ENCODE peak calls at places on chromosomes 6 and 20, in seven cellular contexts. One of them, this sample, is unnamed.

GRCh38 chr20:57596358-57596757 is 23.9 kb downstream of the ZBP1 start:
- DNase-seq in mammary epithelial cell: no peak
- DNase-seq in keratinocyte: no peak
- DNase-seq in pancreas: no peak
- DNase-seq in upper lobe of right lung: no peak
- DNase-seq in upper lobe of left lung: no peak
- DNase-seq in A549: no peak
- DNase-seq in this sample: no peak

GRCh38 chr20:49636447-49636846 is 68.5 kb upstream of the PTGIS start:
- DNase-seq in mammary epithelial cell: no peak
- DNase-seq in A549: no peak
- DNase-seq in keratinocyte: no peak
- DNase-seq in upper lobe of right lung: peak; percentile 87
- DNase-seq in pancreas: peak; percentile 33
- DNase-seq in upper lobe of left lung: peak; percentile 87
- DNase-seq in this sample: no peak

GRCh38 chr6:138468320-138469015 is 30.8 kb downstream of the NHSL1 start:
- DNase-seq in mammary epithelial cell: peak; percentile 79
- DNase-seq in upper lobe of right lung: no peak
- DNase-seq in A549: peak; percentile 21
- DNase-seq in keratinocyte: peak; percentile 56
- DNase-seq in pancreas: no peak
- DNase-seq in upper lobe of left lung: no peak
- DNase-seq in this sample: no peak

GRCh38 chr6:170434114-170434820 is 118.8 kb downstream of the PSMB1 start:
- DNase-seq in upper lobe of left lung: no peak
- DNase-seq in pancreas: no peak
- DNase-seq in keratinocyte: no peak
- DNase-seq in mammary epithelial cell: no peak
- DNase-seq in upper lobe of right lung: no peak
- DNase-seq in A549: no peak
- DNase-seq in this sample: no peak

GRCh38 chr6:104118274-104118673 is 741.4 kb downstream of the HACE1 start:
- DNase-seq in upper lobe of right lung: no peak
- DNase-seq in pancreas: no peak
- DNase-seq in keratinocyte: peak; percentile 1
- DNase-seq in A549: no peak
- DNase-seq in upper lobe of left lung: no peak
- DNase-seq in mammary epithelial cell: peak; percentile 11
- DNase-seq in this sample: no peak

GRCh38 chr20:4104045-4104444 is 88.7 kb upstream of the RNF24 start:
- DNase-seq in keratinocyte: no peak
- DNase-seq in upper lobe of right lung: no peak
- DNase-seq in pancreas: no peak
- DNase-seq in A549: no peak
- DNase-seq in upper lobe of left lung: no peak
- DNase-seq in mammary epithelial cell: peak; percentile 57
- DNase-seq in this sample: no peak

GRCh38 chr6:9540534-9541126 is 874.2 kb downstream of the TFAP2A start:
- DNase-seq in A549: peak; percentile 11
- DNase-seq in upper lobe of right lung: no peak
- DNase-seq in mammary epithelial cell: peak; percentile 72
- DNase-seq in upper lobe of left lung: no peak
- DNase-seq in keratinocyte: no peak
- DNase-seq in pancreas: no peak
- DNase-seq in this sample: no peak

GRCh38 chr6:34476462-34476861 is 10.6 kb downstream of the PACSIN1 start:
- DNase-seq in upper lobe of left lung: no peak
- DNase-seq in mammary epithelial cell: no peak
- DNase-seq in keratinocyte: no peak
- DNase-seq in upper lobe of right lung: no peak
- DNase-seq in pancreas: no peak
- DNase-seq in A549: no peak
- DNase-seq in this sample: no peak

GRCh38 chr6:102022803-102023202 is 629.3 kb downstream of the GRIK2 start:
- DNase-seq in upper lobe of left lung: no peak
- DNase-seq in A549: no peak
- DNase-seq in pancreas: no peak
- DNase-seq in keratinocyte: no peak
- DNase-seq in upper lobe of right lung: no peak
- DNase-seq in mammary epithelial cell: no peak
- DNase-seq in this sample: no peak

GRCh38 chr20:53949319-53949839 is 121.0 kb downstream of the BCAS1 start:
- DNase-seq in mammary epithelial cell: peak; percentile 92
- DNase-seq in upper lobe of right lung: peak; percentile 69
- DNase-seq in A549: no peak
- DNase-seq in pancreas: no peak
- DNase-seq in keratinocyte: peak; percentile 54
- DNase-seq in upper lobe of left lung: peak; percentile 70
- DNase-seq in this sample: no peak

GRCh38 chr6:122845916-122846632 is 57.0 kb downstream of the SMPDL3A start:
- DNase-seq in A549: no peak
- DNase-seq in pancreas: no peak
- DNase-seq in mammary epithelial cell: no peak
- DNase-seq in keratinocyte: no peak
- DNase-seq in upper lobe of left lung: no peak
- DNase-seq in upper lobe of right lung: no peak
- DNase-seq in this sample: no peak

GRCh38 chr6:149166747-149167146 is 150.8 kb upstream of the TAB2 start:
- DNase-seq in mammary epithelial cell: no peak
- DNase-seq in A549: no peak
- DNase-seq in upper lobe of left lung: no peak
- DNase-seq in keratinocyte: no peak
- DNase-seq in upper lobe of right lung: no peak
- DNase-seq in pancreas: no peak
- DNase-seq in this sample: no peak

GRCh38 chr6:129448965-129449364 is 261.0 kb downstream of the ARHGAP18 start:
- DNase-seq in A549: no peak
- DNase-seq in upper lobe of left lung: no peak
- DNase-seq in mammary epithelial cell: no peak
- DNase-seq in pancreas: no peak
- DNase-seq in keratinocyte: no peak
- DNase-seq in upper lobe of right lung: no peak
- DNase-seq in this sample: no peak

GRCh38 chr6:61909541-61909940 is 376.5 kb downstream of the KHDRBS2 start:
- DNase-seq in upper lobe of right lung: no peak
- DNase-seq in pancreas: no peak
- DNase-seq in upper lobe of left lung: no peak
- DNase-seq in A549: no peak
- DNase-seq in keratinocyte: no peak
- DNase-seq in mammary epithelial cell: no peak
- DNase-seq in this sample: no peak

GRCh38 chr6:1552296-1552761 is 57.4 kb upstream of the FOXC1 start:
- DNase-seq in keratinocyte: no peak
- DNase-seq in upper lobe of right lung: no peak
- DNase-seq in mammary epithelial cell: peak; percentile 21
- DNase-seq in A549: peak; percentile 46
- DNase-seq in pancreas: no peak
- DNase-seq in upper lobe of left lung: peak; percentile 53
- DNase-seq in this sample: no peak

GRCh38 chr20:32678948-32679347 is 5.2 kb upstream of the C20orf203 start:
- DNase-seq in mammary epithelial cell: no peak
- DNase-seq in upper lobe of left lung: no peak
- DNase-seq in upper lobe of right lung: no peak
- DNase-seq in pancreas: no peak
- DNase-seq in keratinocyte: no peak
- DNase-seq in A549: no peak
- DNase-seq in this sample: peak; percentile 12

GRCh38 chr6:134007077-134007476 is 45.3 kb downstream of the SLC2A12 start:
- DNase-seq in A549: no peak
- DNase-seq in keratinocyte: no peak
- DNase-seq in mammary epithelial cell: peak; percentile 23
- DNase-seq in upper lobe of right lung: peak; percentile 79
- DNase-seq in pancreas: peak; percentile 77
- DNase-seq in upper lobe of left lung: peak; percentile 81
- DNase-seq in this sample: no peak

GRCh38 chr6:119350202-119351004 is 842 bp upstream of the MAN1A1 start:
- DNase-seq in keratinocyte: no peak
- DNase-seq in upper lobe of left lung: peak; percentile 43
- DNase-seq in upper lobe of right lung: no peak
- DNase-seq in A549: no peak
- DNase-seq in pancreas: peak; percentile 33
- DNase-seq in mammary epithelial cell: peak; percentile 38
- DNase-seq in this sample: no peak

GRCh38 chr20:39857188-39857587 is 831.8 kb downstream of the MAFB start:
- DNase-seq in upper lobe of left lung: no peak
- DNase-seq in mammary epithelial cell: no peak
- DNase-seq in A549: no peak
- DNase-seq in keratinocyte: no peak
- DNase-seq in upper lobe of right lung: no peak
- DNase-seq in pancreas: no peak
- DNase-seq in this sample: no peak

GRCh38 chr20:39853050-39853449 is 836.0 kb downstream of the MAFB start:
- DNase-seq in mammary epithelial cell: no peak
- DNase-seq in upper lobe of left lung: no peak
- DNase-seq in keratinocyte: no peak
- DNase-seq in pancreas: no peak
- DNase-seq in upper lobe of right lung: no peak
- DNase-seq in A549: no peak
- DNase-seq in this sample: no peak

GRCh38 chr20:39853664-39854063 is 835.4 kb downstream of the MAFB start:
- DNase-seq in A549: no peak
- DNase-seq in keratinocyte: no peak
- DNase-seq in mammary epithelial cell: peak; percentile 59
- DNase-seq in pancreas: no peak
- DNase-seq in upper lobe of right lung: no peak
- DNase-seq in upper lobe of left lung: no peak
- DNase-seq in this sample: no peak

GRCh38 chr20:39855056-39855455 is 834.0 kb downstream of the MAFB start:
- DNase-seq in A549: no peak
- DNase-seq in keratinocyte: no peak
- DNase-seq in upper lobe of right lung: no peak
- DNase-seq in mammary epithelial cell: no peak
- DNase-seq in pancreas: no peak
- DNase-seq in upper lobe of left lung: no peak
- DNase-seq in this sample: no peak

GRCh38 chr20:39855799-39856198 is 833.2 kb downstream of the MAFB start:
- DNase-seq in keratinocyte: no peak
- DNase-seq in mammary epithelial cell: no peak
- DNase-seq in upper lobe of left lung: no peak
- DNase-seq in pancreas: no peak
- DNase-seq in A549: no peak
- DNase-seq in upper lobe of right lung: no peak
- DNase-seq in this sample: no peak
- H3K27ac ChIP-seq in keratinocyte: no peak overlapping the region
- H3K27ac ChIP-seq in mammary epithelial cell: no peak overlapping the region
- H3K27ac ChIP-seq in upper lobe of left lung: no peak overlapping the region
- H3K27ac ChIP-seq in pancreas: no peak overlapping the region
- H3K27ac ChIP-seq in A549: no peak overlapping the region
- H3K27ac ChIP-seq in upper lobe of right lung: no peak overlapping the region
- H3K27ac ChIP-seq in this sample: no peak overlapping the region

GRCh38 chr6:140001851-140002301 is 627.4 kb upstream of the CITED2 start:
- DNase-seq in upper lobe of right lung: no peak
- DNase-seq in upper lobe of left lung: no peak
- DNase-seq in keratinocyte: no peak
- DNase-seq in pancreas: no peak
- DNase-seq in A549: no peak
- DNase-seq in mammary epithelial cell: no peak
- DNase-seq in this sample: no peak
- H3K27ac ChIP-seq in upper lobe of right lung: no peak overlapping the region
- H3K27ac ChIP-seq in upper lobe of left lung: no peak overlapping the region
- H3K27ac ChIP-seq in keratinocyte: no peak overlapping the region
- H3K27ac ChIP-seq in pancreas: no peak overlapping the region
- H3K27ac ChIP-seq in A549: no peak overlapping the region
- H3K27ac ChIP-seq in mammary epithelial cell: no peak overlapping the region
- H3K27ac ChIP-seq in this sample: no peak overlapping the region

DNA sequence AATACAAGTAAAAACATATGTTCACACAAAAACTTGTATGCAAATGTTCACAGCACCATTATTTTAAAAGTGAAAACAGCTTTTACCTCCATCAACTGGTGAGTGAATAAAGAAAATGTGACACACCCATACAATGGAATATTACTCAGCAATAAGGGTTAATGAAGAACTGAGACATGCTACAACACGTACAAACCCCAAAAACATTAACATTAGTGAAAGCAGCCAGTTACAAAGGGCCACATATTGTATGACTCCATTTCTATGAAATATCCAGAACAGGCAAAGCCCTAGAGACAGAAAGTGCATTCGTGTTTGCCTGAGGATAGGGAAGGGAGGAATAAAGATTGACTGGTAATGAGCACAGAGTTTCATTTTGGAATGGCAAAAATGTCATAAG is 21.6 kb downstream of the EPM2A start:
- DNase-seq in pancreas: no peak
- DNase-seq in upper lobe of right lung: no peak
- DNase-seq in upper lobe of left lung: no peak
- DNase-seq in keratinocyte: no peak
- DNase-seq in mammary epithelial cell: peak; percentile 50
- DNase-seq in A549: no peak
- DNase-seq in this sample: no peak
- H3K27ac ChIP-seq in pancreas: no peak overlapping the region
- H3K27ac ChIP-seq in upper lobe of right lung: no peak overlapping the region
- H3K27ac ChIP-seq in upper lobe of left lung: no peak overlapping the region
- H3K27ac ChIP-seq in keratinocyte: no peak overlapping the region
- H3K27ac ChIP-seq in mammary epithelial cell: no peak overlapping the region
- H3K27ac ChIP-seq in A549: no peak overlapping the region
- H3K27ac ChIP-seq in this sample: no peak overlapping the region

GRCh38 chr6:33427585-33428218 is 7.8 kb downstream of the SYNGAP1 start:
- DNase-seq in A549: peak; percentile 51
- DNase-seq in keratinocyte: no peak
- DNase-seq in upper lobe of right lung: peak; percentile 82
- DNase-seq in mammary epithelial cell: no peak
- DNase-seq in pancreas: peak; percentile 58
- DNase-seq in upper lobe of left lung: peak; percentile 69
- DNase-seq in this sample: no peak
- H3K27ac ChIP-seq in A549: peak overlapping the region; percentile 98
- H3K27ac ChIP-seq in keratinocyte: no peak overlapping the region
- H3K27ac ChIP-seq in upper lobe of right lung: peak overlapping the region; percentile 51
- H3K27ac ChIP-seq in mammary epithelial cell: peak overlapping the region; percentile 61
- H3K27ac ChIP-seq in pancreas: no peak overlapping the region
- H3K27ac ChIP-seq in upper lobe of left lung: peak overlapping the region; percentile 97
- H3K27ac ChIP-seq in this sample: peak overlapping the region; percentile 90

GRCh38 chr6:3329491-3330051 is 70.8 kb downstream of the PSMG4 start:
- DNase-seq in keratinocyte: no peak
- DNase-seq in pancreas: peak; percentile 82
- DNase-seq in mammary epithelial cell: peak; percentile 28
- DNase-seq in A549: no peak
- DNase-seq in upper lobe of left lung: no peak
- DNase-seq in upper lobe of right lung: no peak
- DNase-seq in this sample: no peak
- H3K27ac ChIP-seq in keratinocyte: no peak overlapping the region
- H3K27ac ChIP-seq in pancreas: peak overlapping the region; percentile 74
- H3K27ac ChIP-seq in mammary epithelial cell: peak overlapping the region; percentile 33
- H3K27ac ChIP-seq in A549: no peak overlapping the region
- H3K27ac ChIP-seq in upper lobe of left lung: no peak overlapping the region
- H3K27ac ChIP-seq in upper lobe of right lung: no peak overlapping the region
- H3K27ac ChIP-seq in this sample: no peak overlapping the region